ENCODE peak calls at places on chromosomes 1 and 21, in eight cellular contexts. One of them, this sample, is unnamed.

GRCh38 chr1:1123581-1124507 is 8.0 kb upstream of the C1orf159 start:
- DNase-seq in fibroblast of mammary gland: peak; percentile 37
- DNase-seq in hepatocyte: peak; percentile 3
- DNase-seq in breast epithelium: no peak
- DNase-seq in RWPE1: no peak
- DNase-seq in WERI-Rb-1: no peak
- DNase-seq in Calu3: no peak
- DNase-seq in heart right ventricle: no peak
- DNase-seq in this sample: no peak

GRCh38 chr1:169475806-169476205 is 9.9 kb downstream of the SLC19A2 start:
- DNase-seq in fibroblast of mammary gland: no peak
- DNase-seq in hepatocyte: no peak
- DNase-seq in breast epithelium: no peak
- DNase-seq in RWPE1: no peak
- DNase-seq in WERI-Rb-1: peak; percentile 7
- DNase-seq in Calu3: no peak
- DNase-seq in heart right ventricle: no peak
- DNase-seq in this sample: no peak

GRCh38 chr1:194056169-194056568 is 869.8 kb upstream of the B3GALT2 start:
- DNase-seq in fibroblast of mammary gland: no peak
- DNase-seq in hepatocyte: no peak
- DNase-seq in breast epithelium: no peak
- DNase-seq in RWPE1: no peak
- DNase-seq in WERI-Rb-1: no peak
- DNase-seq in Calu3: no peak
- DNase-seq in heart right ventricle: no peak
- DNase-seq in this sample: no peak

GRCh38 chr1:160645386-160646063 is 1.3 kb downstream of the SLAMF1 start:
- DNase-seq in fibroblast of mammary gland: no peak
- DNase-seq in hepatocyte: no peak
- DNase-seq in breast epithelium: no peak
- DNase-seq in RWPE1: no peak
- DNase-seq in WERI-Rb-1: no peak
- DNase-seq in Calu3: no peak
- DNase-seq in heart right ventricle: no peak
- DNase-seq in this sample: no peak

GRCh38 chr1:23756676-23757075 is 13.4 kb downstream of the ELOA start:
- DNase-seq in fibroblast of mammary gland: peak; percentile 74
- DNase-seq in hepatocyte: no peak
- DNase-seq in breast epithelium: no peak
- DNase-seq in RWPE1: peak; percentile 12
- DNase-seq in WERI-Rb-1: no peak
- DNase-seq in Calu3: no peak
- DNase-seq in heart right ventricle: no peak
- DNase-seq in this sample: no peak

GRCh38 chr1:6037338-6037762 is 8.3 kb upstream of the KCNAB2 start:
- DNase-seq in fibroblast of mammary gland: peak; percentile 80
- DNase-seq in hepatocyte: no peak
- DNase-seq in breast epithelium: no peak
- DNase-seq in RWPE1: no peak
- DNase-seq in WERI-Rb-1: no peak
- DNase-seq in Calu3: no peak
- DNase-seq in heart right ventricle: no peak
- DNase-seq in this sample: no peak

GRCh38 chr1:2126331-2127180 is 68.0 kb downstream of the FAAP20 start:
- DNase-seq in fibroblast of mammary gland: no peak
- DNase-seq in hepatocyte: no peak
- DNase-seq in breast epithelium: no peak
- DNase-seq in RWPE1: no peak
- DNase-seq in WERI-Rb-1: no peak
- DNase-seq in Calu3: no peak
- DNase-seq in heart right ventricle: no peak
- DNase-seq in this sample: no peak

GRCh38 chr1:11495579-11495978 is 16.6 kb downstream of the DISP3 start:
- DNase-seq in fibroblast of mammary gland: no peak
- DNase-seq in hepatocyte: no peak
- DNase-seq in breast epithelium: peak; percentile 22
- DNase-seq in RWPE1: no peak
- DNase-seq in WERI-Rb-1: no peak
- DNase-seq in Calu3: no peak
- DNase-seq in heart right ventricle: no peak
- DNase-seq in this sample: no peak

GRCh38 chr1:94725566-94725965 is 94.6 kb upstream of the SLC44A3 start:
- DNase-seq in fibroblast of mammary gland: peak; percentile 40
- DNase-seq in hepatocyte: no peak
- DNase-seq in breast epithelium: no peak
- DNase-seq in RWPE1: no peak
- DNase-seq in WERI-Rb-1: no peak
- DNase-seq in Calu3: no peak
- DNase-seq in heart right ventricle: no peak
- DNase-seq in this sample: no peak

GRCh38 chr1:172451002-172451443 is 7.2 kb upstream of the PIGC start:
- DNase-seq in fibroblast of mammary gland: no peak
- DNase-seq in hepatocyte: peak; percentile 70
- DNase-seq in breast epithelium: no peak
- DNase-seq in RWPE1: no peak
- DNase-seq in WERI-Rb-1: no peak
- DNase-seq in Calu3: peak; percentile 56
- DNase-seq in heart right ventricle: no peak
- DNase-seq in this sample: no peak

GRCh38 chr1:81226603-81226928 is 574.2 kb upstream of the ADGRL2 start:
- DNase-seq in fibroblast of mammary gland: no peak
- DNase-seq in hepatocyte: no peak
- DNase-seq in breast epithelium: no peak
- DNase-seq in RWPE1: no peak
- DNase-seq in WERI-Rb-1: no peak
- DNase-seq in Calu3: no peak
- DNase-seq in heart right ventricle: no peak
- DNase-seq in this sample: no peak

GRCh38 chr1:192477630-192478029 is 97.9 kb upstream of the RGS1 start:
- DNase-seq in fibroblast of mammary gland: peak; percentile 78
- DNase-seq in hepatocyte: peak; percentile 24
- DNase-seq in breast epithelium: no peak
- DNase-seq in RWPE1: peak; percentile 48
- DNase-seq in WERI-Rb-1: no peak
- DNase-seq in Calu3: no peak
- DNase-seq in heart right ventricle: no peak
- DNase-seq in this sample: no peak

GRCh38 chr1:53541263-53541625 is 82.0 kb downstream of the DMRTB1 start:
- DNase-seq in fibroblast of mammary gland: no peak
- DNase-seq in hepatocyte: no peak
- DNase-seq in breast epithelium: no peak
- DNase-seq in RWPE1: no peak
- DNase-seq in WERI-Rb-1: no peak
- DNase-seq in Calu3: no peak
- DNase-seq in heart right ventricle: peak; percentile 3
- DNase-seq in this sample: no peak

GRCh38 chr1:99855914-99856450 is 5.8 kb downstream of the AGL start:
- DNase-seq in fibroblast of mammary gland: no peak
- DNase-seq in hepatocyte: no peak
- DNase-seq in breast epithelium: no peak
- DNase-seq in RWPE1: no peak
- DNase-seq in WERI-Rb-1: no peak
- DNase-seq in Calu3: no peak
- DNase-seq in heart right ventricle: no peak
- DNase-seq in this sample: no peak

GRCh38 chr1:117209094-117209493 is 1.6 kb downstream of the VTCN1 start:
- DNase-seq in fibroblast of mammary gland: no peak
- DNase-seq in hepatocyte: no peak
- DNase-seq in breast epithelium: no peak
- DNase-seq in RWPE1: no peak
- DNase-seq in WERI-Rb-1: no peak
- DNase-seq in Calu3: peak; percentile 33
- DNase-seq in heart right ventricle: no peak
- DNase-seq in this sample: no peak

GRCh38 chr1:78651247-78651646 is 1.6 kb downstream of the IFI44 start:
- DNase-seq in fibroblast of mammary gland: peak; percentile 72
- DNase-seq in hepatocyte: no peak
- DNase-seq in breast epithelium: no peak
- DNase-seq in RWPE1: no peak
- DNase-seq in WERI-Rb-1: no peak
- DNase-seq in Calu3: no peak
- DNase-seq in heart right ventricle: no peak
- DNase-seq in this sample: no peak

DNA sequence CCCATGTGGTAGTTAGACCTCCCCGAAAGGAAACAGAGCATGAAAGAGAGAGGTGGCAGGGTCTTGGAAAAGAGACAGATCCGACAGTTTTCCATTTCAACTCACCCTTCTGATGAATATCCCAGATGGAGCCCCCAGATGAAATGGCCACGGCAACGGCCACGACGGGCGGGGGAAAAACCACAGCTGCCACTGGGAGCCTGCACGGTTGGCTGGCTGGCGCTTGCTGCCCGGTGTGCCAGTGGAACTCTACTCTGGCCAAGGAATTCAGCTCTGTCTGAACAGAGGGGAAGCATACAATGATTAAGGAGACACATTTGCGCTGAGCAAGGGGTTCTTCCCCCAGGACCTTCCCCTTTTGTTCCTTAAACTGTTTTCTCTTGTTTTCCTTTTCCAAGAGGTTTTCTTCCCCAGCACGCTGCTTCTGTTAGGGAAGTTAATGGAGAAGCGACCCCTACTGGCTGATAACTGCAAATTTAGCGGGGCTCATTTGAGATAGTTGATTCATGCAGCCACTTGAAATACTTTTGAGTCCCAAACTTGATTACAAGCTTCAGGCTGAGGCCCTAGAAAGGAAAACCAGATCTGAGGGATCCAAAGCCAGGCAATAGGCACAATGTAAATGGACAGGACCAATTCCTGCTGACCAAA is 1122.5 kb downstream of the NCAM2 start:
- DNase-seq in fibroblast of mammary gland: peak; percentile 1
- DNase-seq in hepatocyte: peak; percentile 9
- DNase-seq in breast epithelium: no peak
- DNase-seq in RWPE1: no peak
- DNase-seq in WERI-Rb-1: no peak
- DNase-seq in Calu3: no peak
- DNase-seq in heart right ventricle: no peak
- DNase-seq in this sample: no peak
- TF ChIP-seq CTCF in fibroblast of mammary gland: peak; percentile 6
- TF ChIP-seq CTCF in hepatocyte: peak; percentile 31
- TF ChIP-seq CTCF in breast epithelium: no peak
- TF ChIP-seq CTCF in RWPE1: no peak
- TF ChIP-seq CTCF in WERI-Rb-1: peak; percentile 37
- TF ChIP-seq CTCF in Calu3: no peak
- TF ChIP-seq CTCF in heart right ventricle: no peak
- TF ChIP-seq CTCF in this sample: no peak

GRCh38 chr1:183385746-183386145 is 32.4 kb downstream of the NMNAT2 start:
- DNase-seq in fibroblast of mammary gland: peak; percentile 4
- DNase-seq in hepatocyte: no peak
- DNase-seq in breast epithelium: no peak
- DNase-seq in RWPE1: peak; percentile 17
- DNase-seq in WERI-Rb-1: no peak
- DNase-seq in Calu3: no peak
- DNase-seq in heart right ventricle: no peak
- DNase-seq in this sample: no peak
- TF ChIP-seq CTCF in fibroblast of mammary gland: no peak
- TF ChIP-seq CTCF in hepatocyte: no peak
- TF ChIP-seq CTCF in breast epithelium: no peak
- TF ChIP-seq CTCF in RWPE1: no peak
- TF ChIP-seq CTCF in WERI-Rb-1: no peak
- TF ChIP-seq CTCF in Calu3: no peak
- TF ChIP-seq CTCF in heart right ventricle: no peak
- TF ChIP-seq CTCF in this sample: no peak

DNA sequence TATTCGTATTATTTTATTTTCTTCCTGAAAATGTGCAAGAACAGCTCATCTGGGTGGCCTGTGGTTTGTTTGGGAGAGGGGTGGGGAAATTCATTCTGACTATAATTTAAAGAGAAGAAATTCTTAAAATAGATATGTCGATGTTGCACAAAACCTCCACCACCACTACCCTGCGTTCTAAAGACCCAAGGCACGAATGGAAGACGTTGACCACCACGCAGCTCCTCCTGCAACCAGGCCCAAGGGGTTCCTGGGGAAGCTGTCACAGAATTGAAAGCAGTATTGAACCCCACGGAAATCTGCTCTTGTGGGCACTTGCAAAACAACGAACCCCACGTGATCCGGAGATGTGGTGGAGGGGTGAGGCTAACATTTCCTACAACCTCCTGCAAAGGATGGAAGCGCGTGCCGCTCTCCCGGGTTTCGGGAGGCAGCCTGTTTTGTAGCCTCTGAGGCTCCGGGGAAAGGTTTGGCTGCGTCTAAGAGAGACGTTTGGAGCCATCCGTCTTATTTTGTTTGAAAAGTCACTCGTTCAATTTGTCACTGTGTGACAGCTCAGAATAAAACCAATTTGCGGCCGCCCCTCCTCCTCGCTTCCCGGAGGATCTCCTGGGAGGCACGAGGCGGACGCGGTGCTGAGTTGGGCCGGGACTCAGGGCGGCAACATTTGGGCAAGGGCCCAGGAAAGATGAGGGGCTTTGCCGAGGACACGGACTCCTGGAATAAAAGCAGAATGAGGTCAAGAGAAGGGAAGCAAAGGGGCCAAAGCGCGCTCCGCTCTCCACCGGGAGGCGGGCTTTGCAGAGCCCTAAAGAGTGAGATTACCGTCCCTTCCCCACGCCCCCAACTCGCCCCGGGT is 791 bp upstream of the HLX start:
- DNase-seq in fibroblast of mammary gland: peak; percentile 36
- DNase-seq in hepatocyte: no peak
- DNase-seq in breast epithelium: no peak
- DNase-seq in RWPE1: no peak
- DNase-seq in WERI-Rb-1: no peak
- DNase-seq in Calu3: no peak
- DNase-seq in heart right ventricle: peak; percentile 49
- DNase-seq in this sample: no peak
- TF ChIP-seq CTCF in fibroblast of mammary gland: peak; percentile 4
- TF ChIP-seq CTCF in hepatocyte: no peak
- TF ChIP-seq CTCF in breast epithelium: no peak
- TF ChIP-seq CTCF in RWPE1: no peak
- TF ChIP-seq CTCF in WERI-Rb-1: no peak
- TF ChIP-seq CTCF in Calu3: no peak
- TF ChIP-seq CTCF in heart right ventricle: no peak
- TF ChIP-seq CTCF in this sample: peak; percentile 19

GRCh38 chr21:33267250-33267649 is 1.1 kb downstream of the IL10RB start:
- DNase-seq in fibroblast of mammary gland: no peak
- DNase-seq in hepatocyte: no peak
- DNase-seq in breast epithelium: no peak
- DNase-seq in RWPE1: no peak
- DNase-seq in WERI-Rb-1: no peak
- DNase-seq in Calu3: no peak
- DNase-seq in heart right ventricle: no peak
- DNase-seq in this sample: no peak

GRCh38 chr21:33266050-33266783 is at the start of gene IL10RB:
- DNase-seq in fibroblast of mammary gland: peak; percentile 28
- DNase-seq in hepatocyte: peak; percentile 90
- DNase-seq in breast epithelium: peak; percentile 57
- DNase-seq in RWPE1: peak; percentile 82
- DNase-seq in WERI-Rb-1: peak; percentile 79
- DNase-seq in Calu3: peak; percentile 67
- DNase-seq in heart right ventricle: peak; percentile 81
- DNase-seq in this sample: no peak

GRCh38 chr21:33266784-33267135 is 593 bp downstream of the IL10RB start:
- DNase-seq in fibroblast of mammary gland: no peak
- DNase-seq in hepatocyte: no peak
- DNase-seq in breast epithelium: no peak
- DNase-seq in RWPE1: no peak
- DNase-seq in WERI-Rb-1: no peak
- DNase-seq in Calu3: no peak
- DNase-seq in heart right ventricle: no peak
- DNase-seq in this sample: no peak

GRCh38 chr21:33264561-33264960 is 1.6 kb upstream of the IL10RB start:
- DNase-seq in fibroblast of mammary gland: no peak
- DNase-seq in hepatocyte: no peak
- DNase-seq in breast epithelium: no peak
- DNase-seq in RWPE1: no peak
- DNase-seq in WERI-Rb-1: no peak
- DNase-seq in Calu3: no peak
- DNase-seq in heart right ventricle: no peak
- DNase-seq in this sample: no peak

GRCh38 chr21:33265664-33266049 is 510 bp upstream of the IL10RB start:
- DNase-seq in fibroblast of mammary gland: peak; percentile 35
- DNase-seq in hepatocyte: peak; percentile 56
- DNase-seq in breast epithelium: no peak
- DNase-seq in RWPE1: no peak
- DNase-seq in WERI-Rb-1: no peak
- DNase-seq in Calu3: no peak
- DNase-seq in heart right ventricle: no peak
- DNase-seq in this sample: no peak
- TF ChIP-seq CTCF in fibroblast of mammary gland: no peak
- TF ChIP-seq CTCF in hepatocyte: no peak
- TF ChIP-seq CTCF in breast epithelium: no peak
- TF ChIP-seq CTCF in RWPE1: no peak
- TF ChIP-seq CTCF in WERI-Rb-1: no peak
- TF ChIP-seq CTCF in Calu3: no peak
- TF ChIP-seq CTCF in heart right ventricle: no peak
- TF ChIP-seq CTCF in this sample: no peak

This sample was measured in BJ.